ENCODE peak calls at places on chromosomes 13 and 19, in six cellular contexts. A is GM12878, U is SK-N-SH, V is H1, J is K562, B is GM12892. P is an unnamed sample.

GRCh38 chr13:110625771-110626321 is 10.5 kb downstream of the NAXD start:
- DNase-seq in A (no peak), U (no peak), V (no peak), J (no peak), B (peak; percentile 17), P (no peak)

GRCh38 chr13:37656247-37656940 is 57.8 kb upstream of the POSTN start:
- DNase-seq in A (no peak), U (no peak), V (no peak), J (no peak), B (no peak), P (no peak)

GRCh38 chr19:1566392-1567115 is 1.6 kb downstream of the MEX3D start:
- DNase-seq in A (no peak), U (peak; percentile 95), V (peak; percentile 39), J (peak; percentile 65), B (no peak), P (no peak)

GRCh38 chr19:4929186-4929585 is 19.9 kb downstream of the UHRF1 start:
- DNase-seq in A (no peak), U (no peak), V (no peak), J (no peak), B (no peak), P (no peak)

GRCh38 chr19:18098891-18099622 is 1.5 kb downstream of the MAST3 start:
- DNase-seq in A (peak; percentile 84), U (no peak), V (no peak), J (peak; percentile 72), B (peak; percentile 83), P (peak; percentile 75)

GRCh38 chr13:19567820-19568534 is 6.6 kb upstream of the TPTE2 start:
- DNase-seq in A (peak; percentile 67), U (no peak), V (no peak), J (no peak), B (no peak), P (no peak)

GRCh38 chr19:34386645-34387445 is 17.4 kb upstream of the PDCD2L start:
- DNase-seq in A (no peak), U (no peak), V (no peak), J (no peak), B (no peak), P (no peak)

GRCh38 chr13:50152655-50153309 is 137.5 kb downstream of the KCNRG start:
- DNase-seq in A (no peak), U (no peak), V (no peak), J (no peak), B (no peak), P (no peak)

GRCh38 chr19:10861118-10861651 is 10.2 kb upstream of the CARM1 start:
- DNase-seq in A (no peak), U (no peak), V (no peak), J (peak; percentile 40), B (no peak), P (no peak)

GRCh38 chr13:101979825-101980224 is 422.0 kb downstream of the FGF14 start:
- DNase-seq in A (no peak), U (peak; percentile 34), V (no peak), J (no peak), B (no peak), P (no peak)

GRCh38 chr19:48596679-48597465 is 9.7 kb upstream of the SPACA4 start:
- DNase-seq in A (no peak), U (no peak), V (no peak), J (no peak), B (no peak), P (no peak)

GRCh38 chr19:48698046-48698445 is 2.3 kb downstream of the FUT2 start:
- DNase-seq in A (no peak), U (no peak), V (no peak), J (peak; percentile 55), B (no peak), P (no peak)

GRCh38 chr19:14979136-14979497 is 547 bp downstream of the SLC1A6 start:
- DNase-seq in A (no peak), U (no peak), V (no peak), J (no peak), B (no peak), P (no peak)

GRCh38 chr13:99911965-99912566 is 59.5 kb downstream of the ZIC5 start:
- DNase-seq in A (no peak), U (no peak), V (no peak), J (no peak), B (no peak), P (no peak)

DNA sequence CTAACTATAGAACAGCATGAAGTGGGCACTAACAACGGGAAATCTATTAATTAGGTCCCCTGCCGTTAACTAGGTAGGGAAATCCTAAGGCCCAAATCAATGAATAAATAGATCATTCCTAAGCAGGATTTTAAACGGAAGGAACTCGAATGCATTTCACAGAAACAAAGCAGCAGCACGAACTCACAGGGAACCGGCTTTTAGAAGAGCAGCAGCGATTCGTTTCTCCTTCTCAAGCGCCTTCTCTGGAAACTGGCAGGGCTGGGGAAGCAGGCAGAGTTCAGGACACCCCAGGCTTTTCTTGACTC is 786 bp downstream of the ZFP30 start:
- DNase-seq in A (no peak), U (no peak), V (no peak), J (no peak), B (no peak), P (no peak)
- TF ChIP-seq TAF1 in A (no peak), U (no peak), V (no peak), J (no peak), B (no peak), P (no peak)

GRCh38 chr19:16457195-16457953 is 14.4 kb downstream of the EPS15L1 start:
- DNase-seq in A (no peak), U (peak; percentile 87), V (no peak), J (peak; percentile 57), B (no peak), P (no peak)
- TF ChIP-seq TAF1 in A (no peak), U (no peak), V (no peak), J (no peak), B (peak; percentile 8), P (no peak)

GRCh38 chr19:13723206-13723605 is 41.1 kb upstream of the MRI1 start:
- DNase-seq in A (no peak), U (no peak), V (no peak), J (no peak), B (no peak), P (no peak)
- TF ChIP-seq TAF1 in A (no peak), U (no peak), V (no peak), J (no peak), B (no peak), P (no peak)

GRCh38 chr13:106597190-106597589 is 29.3 kb upstream of the ARGLU1 start:
- DNase-seq in A (no peak), U (no peak), V (no peak), J (no peak), B (no peak), P (no peak)

GRCh38 chr13:106602178-106602577 is 34.2 kb upstream of the ARGLU1 start:
- DNase-seq in A (no peak), U (no peak), V (no peak), J (no peak), B (no peak), P (no peak)

GRCh38 chr13:106603568-106603967 is 35.6 kb upstream of the ARGLU1 start:
- DNase-seq in A (no peak), U (no peak), V (no peak), J (no peak), B (no peak), P (no peak)

GRCh38 chr13:106597759-106598395 is 29.9 kb upstream of the ARGLU1 start:
- DNase-seq in A (no peak), U (no peak), V (no peak), J (no peak), B (no peak), P (no peak)

GRCh38 chr13:106599875-106600797 is 32.2 kb upstream of the ARGLU1 start:
- DNase-seq in A (no peak), U (no peak), V (no peak), J (no peak), B (no peak), P (no peak)
- TF ChIP-seq TAF1 in A (no peak), U (no peak), V (no peak), J (no peak), B (no peak), P (no peak)

GRCh38 chr19:52993342-52994178 is 20.2 kb upstream of the ERVV-1 start:
- DNase-seq in A (no peak), U (peak; percentile 94), V (no peak), J (peak; percentile 89), B (peak; percentile 38), P (peak; percentile 61)

GRCh38 chr19:52992109-52993004 is 21.4 kb upstream of the ERVV-1 start:
- DNase-seq in A (no peak), U (peak; percentile 42), V (no peak), J (peak; percentile 38), B (no peak), P (no peak)

GRCh38 chr19:52991021-52991420 is 22.7 kb upstream of the ERVV-1 start:
- DNase-seq in A (no peak), U (no peak), V (no peak), J (no peak), B (no peak), P (no peak)

GRCh38 chr19:52988506-52988905 is 25.2 kb upstream of the ERVV-1 start:
- DNase-seq in A (no peak), U (no peak), V (no peak), J (no peak), B (no peak), P (no peak)

DNA sequence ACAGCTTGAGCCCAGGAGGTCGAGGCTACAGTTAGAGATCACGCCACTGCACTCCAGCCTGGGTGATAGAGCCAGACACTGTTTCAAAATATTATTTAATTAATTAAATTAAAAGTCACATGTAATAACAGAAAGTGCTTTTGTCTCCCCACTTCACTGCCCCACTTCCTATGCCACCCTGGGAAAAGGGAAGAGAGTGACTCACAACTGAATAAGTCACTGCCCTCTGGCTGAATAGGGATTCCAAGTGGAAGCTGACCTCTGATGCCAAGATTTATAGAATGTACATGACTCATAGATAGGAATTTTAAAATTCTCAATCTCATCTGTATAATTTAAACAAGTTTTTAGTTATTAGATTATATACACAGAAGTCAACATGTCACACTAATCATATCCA is 22.2 kb upstream of the ERVV-1 start:
- DNase-seq in A (no peak), U (no peak), V (no peak), J (no peak), B (no peak), P (no peak)
- TF ChIP-seq TAF1 in A (no peak), U (no peak), V (no peak), J (no peak), B (no peak), P (no peak)

DNA sequence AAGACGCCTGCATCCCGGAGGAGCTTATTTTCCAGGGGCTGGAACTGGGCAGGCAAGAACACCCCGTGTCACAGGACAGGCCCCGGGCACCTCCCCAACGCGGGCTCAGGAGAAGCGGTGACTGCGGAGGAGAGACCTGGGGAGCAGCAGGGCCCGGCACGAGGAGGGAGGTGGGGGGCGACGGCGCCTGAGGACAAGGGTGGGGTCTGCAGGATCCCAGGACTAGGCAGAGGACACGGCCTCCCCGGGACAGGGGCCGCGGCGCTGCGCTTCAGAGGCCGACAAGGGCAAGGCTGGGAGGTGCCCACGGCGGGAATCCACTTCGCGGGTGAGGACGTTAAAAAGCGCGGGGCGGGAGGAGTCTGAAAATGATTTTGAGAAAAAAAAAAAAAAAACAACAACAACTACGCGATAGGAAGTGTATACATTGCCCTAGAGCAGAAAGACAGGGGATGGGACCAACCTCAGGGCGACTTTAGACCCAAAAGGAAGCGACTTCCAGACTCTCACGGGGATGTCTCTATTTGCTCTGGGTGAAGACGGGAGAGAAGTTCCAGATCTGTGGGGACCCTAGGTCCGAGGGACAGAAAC is 44.9 kb downstream of the ZNF611 start:
- DNase-seq in A (no peak), U (peak; percentile 61), V (no peak), J (peak; percentile 43), B (peak; percentile 23), P (no peak)
- TF ChIP-seq TAF1 in A (no peak), U (no peak), V (no peak), J (no peak), B (no peak), P (no peak)

P was measured in GM12891.